ENCODE peak calls at places on chromosomes 6 and 20, in seven cellular contexts. One of them, this sample, is unnamed.

GRCh38 chr6:166925141-166925996 is 31.0 kb downstream of the RNASET2 start:
- DNase-seq in heart right ventricle: no peak
- DNase-seq in cardiac muscle cell: no peak
- DNase-seq in suprapubic skin: no peak
- DNase-seq in IMR-90: no peak
- DNase-seq in lower lobe of right lung: no peak
- DNase-seq in ovary: no peak
- DNase-seq in this sample: no peak

GRCh38 chr20:44326391-44327159 is 10.3 kb upstream of the R3HDML start:
- DNase-seq in cardiac muscle cell: no peak
- DNase-seq in heart right ventricle: no peak
- DNase-seq in lower lobe of right lung: no peak
- DNase-seq in suprapubic skin: no peak
- DNase-seq in ovary: no peak
- DNase-seq in IMR-90: no peak
- DNase-seq in this sample: no peak

GRCh38 chr20:2246081-2246491 is 49.7 kb upstream of the TGM3 start:
- DNase-seq in heart right ventricle: no peak
- DNase-seq in ovary: no peak
- DNase-seq in cardiac muscle cell: no peak
- DNase-seq in suprapubic skin: no peak
- DNase-seq in lower lobe of right lung: no peak
- DNase-seq in IMR-90: no peak
- DNase-seq in this sample: no peak

GRCh38 chr6:38027685-38028373 is 208.3 kb downstream of the ZFAND3 start:
- DNase-seq in cardiac muscle cell: peak
- DNase-seq in suprapubic skin: no peak
- DNase-seq in ovary: no peak
- DNase-seq in lower lobe of right lung: no peak
- DNase-seq in heart right ventricle: no peak
- DNase-seq in IMR-90: no peak
- DNase-seq in this sample: no peak

GRCh38 chr6:139448094-139448649 is 73.7 kb upstream of the CITED2 start:
- DNase-seq in ovary: no peak
- DNase-seq in IMR-90: peak
- DNase-seq in lower lobe of right lung: no peak
- DNase-seq in cardiac muscle cell: no peak
- DNase-seq in suprapubic skin: no peak
- DNase-seq in heart right ventricle: no peak
- DNase-seq in this sample: no peak

GRCh38 chr6:13886949-13887348 is 37.8 kb upstream of the RNF182 start:
- DNase-seq in cardiac muscle cell: peak
- DNase-seq in heart right ventricle: no peak
- DNase-seq in IMR-90: no peak
- DNase-seq in lower lobe of right lung: no peak
- DNase-seq in ovary: no peak
- DNase-seq in suprapubic skin: no peak
- DNase-seq in this sample: no peak

GRCh38 chr6:3773696-3774298 is 22.3 kb upstream of the PXDC1 start:
- DNase-seq in cardiac muscle cell: peak
- DNase-seq in heart right ventricle: no peak
- DNase-seq in lower lobe of right lung: no peak
- DNase-seq in IMR-90: no peak
- DNase-seq in ovary: peak
- DNase-seq in suprapubic skin: peak
- DNase-seq in this sample: no peak

GRCh38 chr6:15893556-15894253 is 230.9 kb upstream of the DTNBP1 start:
- DNase-seq in lower lobe of right lung: no peak
- DNase-seq in suprapubic skin: no peak
- DNase-seq in heart right ventricle: no peak
- DNase-seq in IMR-90: peak
- DNase-seq in cardiac muscle cell: peak
- DNase-seq in ovary: no peak
- DNase-seq in this sample: no peak

GRCh38 chr20:15378151-15378550 is 1040.7 kb upstream of the FLRT3 start:
- DNase-seq in suprapubic skin: no peak
- DNase-seq in lower lobe of right lung: no peak
- DNase-seq in ovary: no peak
- DNase-seq in cardiac muscle cell: no peak
- DNase-seq in heart right ventricle: no peak
- DNase-seq in IMR-90: no peak
- DNase-seq in this sample: no peak

GRCh38 chr20:5077761-5078387 is 41.9 kb downstream of the PCNA start:
- DNase-seq in lower lobe of right lung: no peak
- DNase-seq in heart right ventricle: no peak
- DNase-seq in ovary: no peak
- DNase-seq in IMR-90: no peak
- DNase-seq in suprapubic skin: no peak
- DNase-seq in cardiac muscle cell: no peak
- DNase-seq in this sample: no peak

GRCh38 chr6:52284460-52285173 is at the start of gene MCM3:
- DNase-seq in suprapubic skin: peak
- DNase-seq in IMR-90: peak
- DNase-seq in ovary: peak
- DNase-seq in heart right ventricle: peak
- DNase-seq in lower lobe of right lung: peak
- DNase-seq in cardiac muscle cell: peak
- DNase-seq in this sample: peak
- H3K4me3 ChIP-seq in suprapubic skin: peak
- H3K4me3 ChIP-seq in IMR-90: peak
- H3K4me3 ChIP-seq in ovary: peak
- H3K4me3 ChIP-seq in heart right ventricle: peak
- H3K4me3 ChIP-seq in lower lobe of right lung: peak
- H3K4me3 ChIP-seq in cardiac muscle cell: peak
- H3K4me3 ChIP-seq in this sample: peak

DNA sequence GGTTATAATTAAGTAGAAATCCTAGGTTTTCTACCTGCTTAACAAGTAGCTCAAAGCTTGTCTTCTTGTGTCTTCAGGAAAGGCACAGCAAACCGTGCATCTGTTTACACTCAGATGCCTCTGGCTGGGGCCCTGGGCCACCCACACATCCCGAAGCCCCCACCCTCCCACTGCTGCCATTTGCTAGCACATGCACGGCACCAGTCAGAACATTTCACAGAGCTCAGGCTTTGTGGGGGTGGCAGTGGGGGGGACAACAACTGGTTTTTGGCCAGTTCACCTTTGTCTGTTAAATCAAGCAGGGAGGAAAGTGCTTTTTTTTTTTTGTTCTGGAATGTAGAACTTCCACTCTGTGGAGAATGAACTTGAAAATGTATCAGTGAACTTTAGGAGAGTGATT is 77.7 kb downstream of the LINC00237 start:
- DNase-seq in ovary: no peak
- DNase-seq in IMR-90: no peak
- DNase-seq in cardiac muscle cell: no peak
- DNase-seq in lower lobe of right lung: no peak
- DNase-seq in suprapubic skin: no peak
- DNase-seq in heart right ventricle: no peak
- DNase-seq in this sample: no peak
- H3K27ac ChIP-seq in ovary: no peak
- H3K27ac ChIP-seq in IMR-90: no peak
- H3K27ac ChIP-seq in cardiac muscle cell: no peak
- H3K27ac ChIP-seq in lower lobe of right lung: no peak
- H3K27ac ChIP-seq in suprapubic skin: no peak
- H3K27ac ChIP-seq in heart right ventricle: no peak
- H3K27ac ChIP-seq in this sample: no peak

GRCh38 chr6:106082735-106083398 is 3.3 kb upstream of the PRDM1 start:
- DNase-seq in lower lobe of right lung: no peak
- DNase-seq in heart right ventricle: no peak
- DNase-seq in suprapubic skin: no peak
- DNase-seq in ovary: no peak
- DNase-seq in IMR-90: peak
- DNase-seq in cardiac muscle cell: no peak
- DNase-seq in this sample: no peak

GRCh38 chr6:106084973-106085686 is 1.0 kb upstream of the PRDM1 start:
- DNase-seq in cardiac muscle cell: no peak
- DNase-seq in heart right ventricle: no peak
- DNase-seq in IMR-90: peak
- DNase-seq in lower lobe of right lung: no peak
- DNase-seq in suprapubic skin: no peak
- DNase-seq in ovary: no peak
- DNase-seq in this sample: no peak

GRCh38 chr6:106085687-106085983 is 501 bp upstream of the PRDM1 start:
- DNase-seq in lower lobe of right lung: no peak
- DNase-seq in IMR-90: no peak
- DNase-seq in ovary: no peak
- DNase-seq in heart right ventricle: no peak
- DNase-seq in suprapubic skin: no peak
- DNase-seq in cardiac muscle cell: no peak
- DNase-seq in this sample: no peak

GRCh38 chr6:106083618-106084017 is 2.5 kb upstream of the PRDM1 start:
- DNase-seq in lower lobe of right lung: no peak
- DNase-seq in cardiac muscle cell: no peak
- DNase-seq in suprapubic skin: no peak
- DNase-seq in ovary: no peak
- DNase-seq in IMR-90: no peak
- DNase-seq in heart right ventricle: no peak
- DNase-seq in this sample: no peak

GRCh38 chr6:106084106-106084963 is 1.8 kb upstream of the PRDM1 start:
- DNase-seq in suprapubic skin: no peak
- DNase-seq in IMR-90: peak
- DNase-seq in lower lobe of right lung: no peak
- DNase-seq in ovary: no peak
- DNase-seq in cardiac muscle cell: peak
- DNase-seq in heart right ventricle: no peak
- DNase-seq in this sample: no peak
- TF ChIP-seq CTCF in suprapubic skin: no peak
- TF ChIP-seq CTCF in IMR-90: peak
- TF ChIP-seq CTCF in lower lobe of right lung: peak
- TF ChIP-seq CTCF in ovary: no peak
- TF ChIP-seq CTCF in cardiac muscle cell: peak
- TF ChIP-seq CTCF in heart right ventricle: peak
- TF ChIP-seq CTCF in this sample: no peak

DNA sequence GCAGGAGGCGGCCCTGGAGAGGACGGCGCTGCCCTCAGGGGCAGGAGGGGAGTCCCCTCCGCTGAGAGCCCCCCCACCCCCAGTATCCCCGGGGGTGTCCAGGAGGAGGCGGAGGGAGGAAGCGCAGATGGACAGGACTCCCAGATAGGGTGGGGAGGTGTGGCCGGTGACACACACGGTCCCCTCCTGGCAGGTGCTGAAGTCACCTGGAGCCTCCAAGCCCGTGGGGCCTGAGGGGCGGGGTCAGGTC is 1.4 kb downstream of the STMN3 start:
- DNase-seq in lower lobe of right lung: no peak
- DNase-seq in cardiac muscle cell: no peak
- DNase-seq in ovary: no peak
- DNase-seq in suprapubic skin: peak
- DNase-seq in IMR-90: no peak
- DNase-seq in heart right ventricle: no peak
- DNase-seq in this sample: no peak
- H3K4me3 ChIP-seq in lower lobe of right lung: peak
- H3K4me3 ChIP-seq in cardiac muscle cell: peak
- H3K4me3 ChIP-seq in ovary: peak
- H3K4me3 ChIP-seq in suprapubic skin: peak
- H3K4me3 ChIP-seq in IMR-90: peak
- H3K4me3 ChIP-seq in heart right ventricle: no peak
- H3K4me3 ChIP-seq in this sample: peak

DNA sequence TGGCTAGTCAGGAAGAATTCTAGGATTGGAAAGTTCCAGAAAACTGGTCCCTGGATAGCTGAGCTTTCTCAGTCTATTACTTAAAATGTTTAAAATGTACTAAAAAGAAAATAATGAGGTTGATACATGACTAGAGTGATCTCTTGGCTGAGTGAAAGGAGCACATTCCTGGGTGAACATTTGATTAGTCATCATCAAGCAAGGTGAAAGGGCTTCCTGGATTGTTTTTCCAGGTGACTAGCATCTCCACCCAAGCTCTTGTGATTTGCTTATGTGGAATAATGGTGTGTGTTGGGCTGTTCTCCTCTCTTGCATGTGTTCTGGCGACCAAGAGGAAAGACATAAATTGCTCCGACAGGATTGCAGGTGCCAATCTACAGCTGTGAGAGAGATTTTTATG is 42.9 kb downstream of the PKIB start:
- DNase-seq in ovary: no peak
- DNase-seq in lower lobe of right lung: no peak
- DNase-seq in cardiac muscle cell: no peak
- DNase-seq in heart right ventricle: no peak
- DNase-seq in suprapubic skin: no peak
- DNase-seq in IMR-90: peak
- DNase-seq in this sample: no peak
- H3K27ac ChIP-seq in ovary: no peak
- H3K27ac ChIP-seq in lower lobe of right lung: no peak
- H3K27ac ChIP-seq in cardiac muscle cell: no peak
- H3K27ac ChIP-seq in heart right ventricle: no peak
- H3K27ac ChIP-seq in suprapubic skin: no peak
- H3K27ac ChIP-seq in IMR-90: no peak
- H3K27ac ChIP-seq in this sample: no peak

GRCh38 chr6:89711801-89712200 is 73.3 kb upstream of the LYRM2 start:
- DNase-seq in ovary: no peak
- DNase-seq in heart right ventricle: no peak
- DNase-seq in lower lobe of right lung: no peak
- DNase-seq in suprapubic skin: no peak
- DNase-seq in IMR-90: no peak
- DNase-seq in cardiac muscle cell: no peak
- DNase-seq in this sample: no peak

DNA sequence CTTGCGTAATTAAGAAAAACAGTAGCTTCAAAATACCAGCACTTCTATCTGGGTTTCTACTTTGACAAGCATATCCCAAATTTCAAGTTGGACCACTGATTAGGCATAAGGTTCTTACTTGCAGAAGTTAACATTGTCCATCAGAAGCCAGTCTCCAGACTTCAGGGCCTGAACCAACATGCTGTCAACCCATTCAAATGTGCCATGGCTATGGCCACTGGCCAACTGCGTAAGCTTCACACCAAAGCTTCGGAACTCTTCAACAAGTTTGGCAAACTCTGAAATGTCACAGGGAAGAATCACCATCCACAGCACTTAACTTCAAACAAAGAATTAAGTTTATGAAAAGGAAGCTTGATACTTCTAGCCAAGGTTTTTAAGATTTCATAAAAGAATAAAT is 78.0 kb upstream of the LYRM2 start:
- DNase-seq in IMR-90: no peak
- DNase-seq in heart right ventricle: no peak
- DNase-seq in lower lobe of right lung: no peak
- DNase-seq in suprapubic skin: no peak
- DNase-seq in ovary: no peak
- DNase-seq in cardiac muscle cell: peak
- DNase-seq in this sample: no peak
- TF ChIP-seq CTCF in IMR-90: no peak
- TF ChIP-seq CTCF in heart right ventricle: no peak
- TF ChIP-seq CTCF in lower lobe of right lung: no peak
- TF ChIP-seq CTCF in suprapubic skin: no peak
- TF ChIP-seq CTCF in ovary: no peak
- TF ChIP-seq CTCF in cardiac muscle cell: no peak
- TF ChIP-seq CTCF in this sample: no peak